ENCODE peak calls at places on chromosomes 4 and X, in five cellular contexts. B is activated T-helper 1 cell treated with anti-CD3 and anti-CD28 coated beads, Interleukin-2, amount 50 U/mL, for 16 hours; C is GM03348; X is activated CD4-positive, alpha-beta T cell treated with anti-CD3 and anti-CD28 coated beads, Interleukin-2, amount 10 ng/mL, durations not matched to agents 7 days and 5 days; W is fibroblast of gingiva. U is an unnamed sample.
A peak's percentile ranks its signal among the peaks of the same experiment; 100 is the strongest.

GRCh38 chr4:41857225-41857624 is 78.0 kb upstream of the TMEM33 start:
- DNase-seq in B (no peak), C (no peak), X (no peak), W (no peak), U (no peak)

GRCh38 chr4:108118505-108118904 is 50.2 kb downstream of the LEF1 start:
- DNase-seq in B (no peak), C (no peak), X (peak; percentile 49), W (no peak), U (no peak)

GRCh38 chr4:87192155-87192919 is 28.1 kb downstream of the KLHL8 start:
- DNase-seq in B (no peak), C (no peak), X (no peak), W (peak; percentile 4), U (peak; percentile 8)

GRCh38 chr4:7020856-7021255 is 22.3 kb upstream of the TADA2B start:
- DNase-seq in B (no peak), C (no peak), X (no peak), W (no peak), U (no peak)

GRCh38 chr4:153113061-153113837 is 91.0 kb upstream of the TRIM2 start:
- DNase-seq in B (no peak), C (peak; percentile 25), X (peak; percentile 16), W (no peak), U (peak; percentile 59)

GRCh38 chrX:18543738-18544137 is 118.3 kb downstream of the CDKL5 start:
- DNase-seq in B (no peak), C (no peak), X (no peak), W (no peak), U (no peak)

GRCh38 chr4:149964001-149964400 is 114.2 kb upstream of the DCLK2 start:
- DNase-seq in B (no peak), C (no peak), X (no peak), W (no peak), U (no peak)

GRCh38 chr4:40179360-40179759 is 17.5 kb upstream of the RHOH start:
- DNase-seq in B (no peak), C (no peak), X (no peak), W (no peak), U (no peak)

GRCh38 chr4:6750302-6751221 is 32.0 kb upstream of the KIAA0232 start:
- DNase-seq in B (no peak), C (no peak), X (no peak), W (no peak), U (no peak)

GRCh38 chrX:21740329-21741274 is 17.3 kb downstream of the SMPX start:
- DNase-seq in B (no peak), C (no peak), X (no peak), W (no peak), U (no peak)

GRCh38 chr4:81095411-81095810 is 64.9 kb downstream of the BMP3 start:
- DNase-seq in B (no peak), C (no peak), X (no peak), W (no peak), U (no peak)

GRCh38 chrX:1202251-1202650 is 10.2 kb downstream of the CRLF2 start:
- DNase-seq in B (no peak), C (no peak), X (no peak), W (no peak), U (no peak)

GRCh38 chr4:31169851-31170250 is 449.7 kb downstream of the PCDH7 start:
- DNase-seq in B (no peak), C (no peak), X (no peak), W (no peak), U (no peak)

GRCh38 chr4:73690051-73690744 is 50.2 kb upstream of the CXCL8 start:
- DNase-seq in B (no peak), C (peak; percentile 18), X (no peak), W (peak; percentile 50), U (peak; percentile 75)

GRCh38 chr4:68780232-68780631 is 35.6 kb upstream of the UGT2B10 start:
- DNase-seq in B (no peak), C (no peak), X (no peak), W (no peak), U (no peak)

GRCh38 chr4:81405900-81406401 is 65.8 kb downstream of the RASGEF1B start:
- DNase-seq in B (peak; percentile 4), C (peak; percentile 86), X (peak; percentile 75), W (peak; percentile 71), U (peak; percentile 89)

GRCh38 chr4:103718993-103719319 is 829 bp downstream of the TACR3 start:
- DNase-seq in B (no peak), C (no peak), X (no peak), W (no peak), U (no peak)

GRCh38 chr4:16908377-16909021 is 10.1 kb upstream of the LDB2 start:
- DNase-seq in B (no peak), C (no peak), X (no peak), W (no peak), U (no peak)

GRCh38 chr4:66475596-66475995 is 805.3 kb upstream of the EPHA5 start:
- DNase-seq in B (no peak), C (no peak), X (no peak), W (no peak), U (no peak)

GRCh38 chr4:111234939-111235338 is 612.1 kb upstream of the PITX2 start:
- DNase-seq in B (no peak), C (no peak), X (no peak), W (no peak), U (no peak)

GRCh38 chr4:184473515-184474260 is 662 bp downstream of the IRF2 start:
- DNase-seq in B (peak; percentile 30), C (peak; percentile 71), X (peak; percentile 68), W (peak; percentile 31), U (peak; percentile 70)

GRCh38 chrX:150162141-150162540 is 201.0 kb upstream of the MAMLD1 start:
- DNase-seq in B (no peak), C (no peak), X (no peak), W (no peak), U (peak; percentile 53)

GRCh38 chr4:17698116-17698515 is 83.3 kb downstream of the FAM184B start:
- DNase-seq in B (no peak), C (no peak), X (no peak), W (no peak), U (no peak)

GRCh38 chrX:151359931-151360871 is 36.8 kb upstream of the VMA21 start:
- DNase-seq in B (no peak), C (peak; percentile 53), X (peak; percentile 24), W (no peak), U (peak; percentile 44)

GRCh38 chr4:8370835-8371234 is 69.7 kb downstream of the ACOX3 start:
- DNase-seq in B (no peak), C (no peak), X (no peak), W (no peak), U (no peak)

GRCh38 chrX:110394653-110395052 is 36.0 kb downstream of the RTL9 start:
- DNase-seq in B (no peak), C (no peak), X (no peak), W (peak; percentile 6), U (peak; percentile 64)

GRCh38 chr4:26452565-26453531 is 37.4 kb downstream of the CCKAR start:
- DNase-seq in B (no peak), C (no peak), X (no peak), W (no peak), U (no peak)

GRCh38 chr4:18366762-18367358 is 345.3 kb upstream of the LCORL start:
- DNase-seq in B (no peak), C (no peak), X (peak; percentile 8), W (peak; percentile 14), U (peak; percentile 56)

GRCh38 chr4:168621806-168622589 is 125.1 kb downstream of the PALLD start:
- DNase-seq in B (no peak), C (peak; percentile 59), X (no peak), W (peak; percentile 87), U (peak; percentile 74)

GRCh38 chr4:8308856-8309771 is 39.6 kb downstream of the HTRA3 start:
- DNase-seq in B (no peak), C (peak; percentile 65), X (no peak), W (peak; percentile 34), U (peak; percentile 29)

GRCh38 chrX:69024931-69025330 is 140.3 kb downstream of the PJA1 start:
- DNase-seq in B (no peak), C (peak; percentile 68), X (no peak), W (peak; percentile 28), U (peak; percentile 63)

GRCh38 chr4:60216752-60217151 is 983.4 kb upstream of the ADGRL3 start:
- DNase-seq in B (no peak), C (no peak), X (no peak), W (no peak), U (peak; percentile 5)

GRCh38 chr4:176622251-176622968 is 170.3 kb downstream of the VEGFC start:
- DNase-seq in B (no peak), C (peak; percentile 44), X (no peak), W (peak; percentile 79), U (peak; percentile 53)

GRCh38 chrX:110226931-110227330 is 91.0 kb downstream of the AMMECR1 start:
- DNase-seq in B (no peak), C (no peak), X (no peak), W (peak; percentile 28), U (peak; percentile 19)

GRCh38 chrX:54043696-54044125 is 562 bp downstream of the PHF8 start:
- DNase-seq in B (peak; percentile 22), C (peak; percentile 45), X (peak; percentile 36), W (peak; percentile 34), U (peak; percentile 62)

GRCh38 chr4:184942447-184943425 is 75.6 kb upstream of the HELT start:
- DNase-seq in B (no peak), C (no peak), X (no peak), W (no peak), U (no peak)

GRCh38 chrX:118570209-118570608 is 74.6 kb downstream of the DOCK11 start:
- DNase-seq in B (no peak), C (no peak), X (no peak), W (no peak), U (no peak)

GRCh38 chrX:1462596-1463251 is 10.0 kb upstream of the ASMTL start:
- DNase-seq in B (peak; percentile 61), C (no peak), X (peak; percentile 81), W (no peak), U (peak; percentile 41)

GRCh38 chrX:133413218-133413925 is 1.9 kb downstream of the GPC4 start:
- DNase-seq in B (no peak), C (no peak), X (no peak), W (no peak), U (no peak)

U was measured in GM23248.